ENCODE peak calls at places on chromosome 7, in four cellular contexts. K is neural progenitor cell, X is tibial nerve, Y is upper lobe of right lung. O is an unnamed sample.

GRCh38 chr7:111954474-111955311 is 251.5 kb downstream of the DOCK4 start:
- DNase-seq in K (peak), X (no peak), Y (no peak), O (no peak)

GRCh38 chr7:135326636-135327280 is 93.1 kb downstream of the STRA8 start:
- DNase-seq in K (no peak), X (no peak), Y (no peak), O (no peak)

GRCh38 chr7:150879345-150879744 is 27.0 kb downstream of the AOC1 start:
- DNase-seq in K (no peak), X (no peak), Y (no peak), O (no peak)

GRCh38 chr7:3482147-3482921 is 181.3 kb downstream of the SDK1 start:
- DNase-seq in K (peak), X (no peak), Y (no peak), O (no peak)

GRCh38 chr7:128387663-128388485 is 21.9 kb downstream of the IMPDH1 start:
- DNase-seq in K (peak), X (peak), Y (no peak), O (peak)

GRCh38 chr7:105387621-105388372 is 924 bp downstream of the SRPK2 start:
- DNase-seq in K (peak), X (peak), Y (peak), O (no peak)

GRCh38 chr7:105610165-105610930 is 29.1 kb upstream of the EFCAB10 start:
- DNase-seq in K (no peak), X (no peak), Y (peak), O (no peak)

GRCh38 chr7:48964074-48964473 is 39.7 kb downstream of the CDC14C start:
- DNase-seq in K (no peak), X (no peak), Y (no peak), O (no peak)

GRCh38 chr7:93719546-93719945 is 145.0 kb upstream of the CALCR start:
- DNase-seq in K (no peak), X (no peak), Y (no peak), O (no peak)

GRCh38 chr7:135704074-135704473 is 23.9 kb downstream of the SLC13A4 start:
- DNase-seq in K (peak), X (no peak), Y (no peak), O (no peak)

GRCh38 chr7:70586822-70587221 is 545.1 kb upstream of the GALNT17 start:
- DNase-seq in K (no peak), X (no peak), Y (no peak), O (no peak)

GRCh38 chr7:41239596-41239995 is 463.3 kb downstream of the INHBA start:
- DNase-seq in K (no peak), X (no peak), Y (no peak), O (no peak)

GRCh38 chr7:15012135-15012534 is 109.6 kb upstream of the DGKB start:
- DNase-seq in K (no peak), X (no peak), Y (no peak), O (no peak)

GRCh38 chr7:47478926-47479791 is 102.8 kb downstream of the TNS3 start:
- DNase-seq in K (no peak), X (no peak), Y (no peak), O (no peak)

GRCh38 chr7:98617051-98617959 is at the start of gene NPTX2:
- DNase-seq in K (peak), X (no peak), Y (peak), O (no peak)

GRCh38 chr7:106216517-106217088 is 68.2 kb downstream of the NAMPT start:
- DNase-seq in K (no peak), X (no peak), Y (no peak), O (peak)

GRCh38 chr7:8204674-8205377 is 57.1 kb downstream of the ICA1 start:
- DNase-seq in K (no peak), X (no peak), Y (no peak), O (no peak)

GRCh38 chr7:138768251-138768650 is 29.5 kb upstream of the TMEM213 start:
- DNase-seq in K (no peak), X (no peak), Y (no peak), O (no peak)

GRCh38 chr7:48718731-48719387 is 205.5 kb upstream of the CDC14C start:
- DNase-seq in K (no peak), X (no peak), Y (no peak), O (no peak)

GRCh38 chr7:92785923-92786322 is 50.5 kb downstream of the CDK6 start:
- DNase-seq in K (no peak), X (no peak), Y (no peak), O (no peak)

GRCh38 chr7:82423446-82423845 is 20.1 kb downstream of the CACNA2D1 start:
- DNase-seq in K (no peak), X (no peak), Y (no peak), O (no peak)

GRCh38 chr7:31114593-31115343 is 62.7 kb downstream of the ADCYAP1R1 start:
- DNase-seq in K (peak), X (no peak), Y (no peak), O (peak)

GRCh38 chr7:24971333-24972165 is 8.4 kb downstream of the OSBPL3 start:
- DNase-seq in K (no peak), X (no peak), Y (no peak), O (no peak)

GRCh38 chr7:47552631-47553030 is 29.3 kb downstream of the TNS3 start:
- DNase-seq in K (no peak), X (no peak), Y (no peak), O (no peak)

GRCh38 chr7:11539853-11540252 is 292.1 kb downstream of the THSD7A start:
- DNase-seq in K (no peak), X (no peak), Y (no peak), O (no peak)

GRCh38 chr7:2163565-2163964 is 69.2 kb downstream of the MAD1L1 start:
- DNase-seq in K (no peak), X (no peak), Y (peak), O (no peak)
- H3K27ac ChIP-seq in K (no peak), X (no peak), Y (no peak), O (no peak)

DNA sequence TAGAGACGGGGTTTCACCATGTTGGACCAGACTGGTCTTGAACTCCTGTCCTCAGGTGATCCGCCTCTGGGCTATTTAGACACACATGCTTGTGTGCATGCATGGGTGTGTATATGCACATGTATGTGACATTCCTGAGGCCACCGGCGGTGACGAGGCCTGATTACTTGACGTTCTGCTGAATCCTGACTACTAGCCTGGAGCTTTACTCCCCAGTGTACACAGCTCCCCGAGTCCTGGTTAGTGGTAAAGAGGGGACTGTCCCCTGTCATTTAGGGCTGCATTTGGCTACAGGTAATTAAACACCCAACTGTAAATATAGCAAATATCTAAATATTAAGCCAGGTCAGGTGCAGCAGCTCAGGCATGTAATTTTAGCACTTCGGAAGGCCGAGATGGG is 14.2 kb downstream of the GTF2IRD1 start:
- DNase-seq in K (no peak), X (no peak), Y (no peak), O (no peak)
- H3K27ac ChIP-seq in K (no peak), X (no peak), Y (no peak), O (peak)

GRCh38 chr7:100671353-100672327 is 1.9 kb upstream of the GNB2 start:
- DNase-seq in K (no peak), X (no peak), Y (no peak), O (no peak)

GRCh38 chr7:100665168-100665567 is 8.4 kb upstream of the GNB2 start:
- DNase-seq in K (no peak), X (no peak), Y (no peak), O (no peak)

GRCh38 chr7:100670074-100670473 is 3.5 kb upstream of the GNB2 start:
- DNase-seq in K (no peak), X (no peak), Y (no peak), O (no peak)

GRCh38 chr7:100667331-100668068 is 6.0 kb upstream of the GNB2 start:
- DNase-seq in K (no peak), X (no peak), Y (no peak), O (no peak)

DNA sequence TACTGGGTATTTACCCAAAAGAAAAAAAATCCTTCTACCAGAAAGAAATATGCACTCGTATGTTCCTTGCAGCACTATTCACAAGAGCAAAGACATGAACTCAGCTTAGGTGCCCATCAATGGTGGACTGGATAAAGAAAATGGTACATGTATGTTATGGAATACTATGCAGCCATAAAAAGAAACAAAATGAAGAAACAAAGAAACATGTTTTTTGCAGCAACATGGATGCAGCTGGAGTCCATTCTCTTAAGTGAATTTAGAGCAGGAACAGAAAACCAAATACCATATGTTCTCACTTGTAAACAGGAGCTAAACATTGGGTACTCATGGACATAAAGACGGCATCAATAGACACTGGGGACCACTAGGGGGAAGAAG is 5.5 kb upstream of the GNB2 start:
- DNase-seq in K (no peak), X (no peak), Y (no peak), O (no peak)
- H3K27ac ChIP-seq in K (no peak), X (no peak), Y (no peak), O (no peak)

DNA sequence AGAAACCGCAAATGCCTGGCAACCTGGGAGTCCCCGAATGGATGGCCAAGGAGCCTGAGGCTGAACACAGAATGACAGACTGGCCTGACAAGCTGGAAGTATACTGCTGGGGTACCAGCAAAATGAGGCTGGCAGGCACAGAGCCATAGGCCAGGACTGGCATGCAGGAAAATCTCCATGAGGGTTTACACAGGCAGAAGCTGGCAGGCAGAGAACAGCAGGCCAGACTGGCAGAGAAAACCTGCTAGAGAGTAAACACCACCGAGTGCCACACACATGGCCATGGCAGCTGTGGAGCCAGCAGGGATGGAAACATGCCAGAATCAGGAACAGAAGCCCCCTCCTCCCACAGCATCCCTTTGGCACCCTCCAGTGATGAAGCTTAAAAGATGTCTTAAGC is 63.4 kb downstream of the CRPPA start:
- DNase-seq in K (peak), X (no peak), Y (peak), O (no peak)
- H3K27ac ChIP-seq in K (no peak), X (no peak), Y (no peak), O (peak)

DNA sequence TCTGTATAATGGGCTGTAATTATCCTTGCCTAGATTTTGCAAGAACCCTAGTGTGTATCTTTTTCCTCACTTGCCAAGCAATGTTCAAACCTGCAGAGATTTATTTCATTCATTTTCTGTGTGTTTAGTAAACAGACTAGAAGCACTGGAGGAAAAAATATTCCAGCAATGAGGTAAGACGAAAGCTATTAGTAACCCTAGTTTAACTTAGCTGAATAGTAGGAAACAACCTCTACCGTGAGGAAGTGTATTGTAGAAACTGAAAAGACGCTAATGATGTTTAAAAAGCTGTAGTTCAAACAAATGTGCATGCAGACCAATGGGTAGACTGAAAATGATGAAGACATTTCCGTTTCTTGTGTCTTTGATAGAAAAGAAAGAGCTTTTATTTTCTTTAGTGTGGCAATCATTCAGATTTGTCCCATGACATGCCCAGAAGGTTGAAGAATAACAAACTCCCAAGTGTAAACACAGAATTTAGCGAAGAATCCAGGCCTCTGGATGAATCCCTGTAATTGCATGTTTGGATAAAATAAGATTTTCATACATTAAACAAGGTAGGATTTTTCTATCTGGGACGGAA is 20.7 kb downstream of the CAV1 start:
- DNase-seq in K (no peak), X (no peak), Y (no peak), O (no peak)
- H3K27ac ChIP-seq in K (no peak), X (no peak), Y (peak), O (peak)

DNA sequence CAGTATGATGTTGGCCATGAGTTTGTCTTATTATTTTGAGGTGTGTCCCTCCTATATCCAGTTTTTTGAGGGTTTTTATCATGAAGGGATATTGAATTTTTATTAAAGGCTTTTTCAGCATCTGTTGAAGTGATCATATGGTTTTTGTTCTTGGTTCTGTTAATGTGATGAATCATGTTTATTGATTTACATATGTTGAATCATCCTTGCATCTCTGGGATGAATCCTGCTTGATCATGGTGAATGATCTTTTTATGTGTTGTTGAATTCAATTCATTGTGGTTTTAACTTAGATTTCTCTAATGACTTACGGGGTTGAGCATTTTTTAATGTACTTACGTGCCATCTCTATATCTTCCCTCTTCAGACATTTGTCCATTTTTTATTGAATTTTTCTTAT is 22.9 kb downstream of the DLD start:
- DNase-seq in K (no peak), X (no peak), Y (no peak), O (no peak)
- H3K27ac ChIP-seq in K (no peak), X (no peak), Y (no peak), O (no peak)

GRCh38 chr7:44755698-44756627 is 7.3 kb downstream of the ZMIZ2 start:
- DNase-seq in K (no peak), X (no peak), Y (peak), O (no peak)
- H3K27ac ChIP-seq in K (no peak), X (peak), Y (peak), O (peak)